ENCODE peak calls at places on chromosomes 16 and 17, in five cellular contexts. Z is omental fat pad; O is CD4-positive, alpha-beta T cell; Y is fibroblast of lung; U is heart left ventricle. W is an unnamed sample.

GRCh38 chr17:48558731-48559608 is 14.1 kb upstream of the HOXB2 start:
- DNase-seq in U (no peak), Z (no peak), O (no peak), Y (no peak), W (no peak)

GRCh38 chr17:49691086-49691676 is 13.3 kb upstream of the SPOP start:
- DNase-seq in U (peak; percentile 62), Y (peak; percentile 88), O (no peak), Z (no peak), W (no peak)

GRCh38 chr17:14432058-14432457 is 131.2 kb downstream of the HS3ST3B1 start:
- DNase-seq in O (no peak), U (no peak), Y (no peak), Z (no peak), W (no peak)

GRCh38 chr17:66281671-66282369 is 20.6 kb upstream of the PRKCA start:
- DNase-seq in Y (peak; percentile 20), Z (no peak), O (no peak), U (no peak), W (no peak)

GRCh38 chr16:75837681-75838080 is 111.4 kb upstream of the CPHXL start:
- DNase-seq in U (no peak), O (no peak), Z (no peak), Y (no peak), W (no peak)

GRCh38 chr16:84088695-84089395 is 27.9 kb downstream of the MBTPS1 start:
- DNase-seq in U (peak; percentile 75), O (peak; percentile 41), Y (no peak), Z (no peak), W (no peak)

GRCh38 chr17:43779145-43780125 is 658 bp upstream of the DUSP3 start:
- DNase-seq in O (no peak), Z (no peak), Y (no peak), U (no peak), W (no peak)

GRCh38 chr16:27228036-27228435 is 24.7 kb downstream of the KDM8 start:
- DNase-seq in O (no peak), U (peak; percentile 7), Y (no peak), Z (no peak), W (no peak)

GRCh38 chr16:81997738-81998137 is 13.5 kb downstream of the SDR42E1 start:
- DNase-seq in Z (no peak), U (no peak), Y (peak; percentile 87), O (no peak), W (no peak)

GRCh38 chr17:80166446-80166845 is 3.4 kb upstream of the CARD14 start:
- DNase-seq in Z (no peak), Y (no peak), O (no peak), U (no peak), W (no peak)

GRCh38 chr16:2035431-2036199 is 8.9 kb downstream of the NHERF2 start:
- DNase-seq in O (no peak), U (peak; percentile 81), Z (no peak), Y (peak; percentile 86), W (no peak)

GRCh38 chr16:3020247-3020603 is at the start of gene TNFRSF12A:
- DNase-seq in O (no peak), U (peak; percentile 85), Z (peak; percentile 44), Y (peak; percentile 72), W (peak; percentile 70)

GRCh38 chr16:87465306-87465705 is 27.5 kb downstream of the ZCCHC14 start:
- DNase-seq in Z (peak; percentile 66), U (peak; percentile 82), Y (peak; percentile 89), O (no peak), W (no peak)

GRCh38 chr16:66888647-66889615 is 8.6 kb downstream of the PDP2 start:
- DNase-seq in Z (no peak), Y (peak; percentile 43), U (no peak), O (no peak), W (no peak)

GRCh38 chr17:56681561-56682266 is 88.2 kb downstream of the NOG start:
- DNase-seq in Z (no peak), O (no peak), Y (peak; percentile 99), U (no peak), W (no peak)

GRCh38 chr17:30928584-30928983 is 6.8 kb downstream of the ADAP2 start:
- DNase-seq in Y (no peak), Z (no peak), U (no peak), O (no peak), W (no peak)

GRCh38 chr16:75402174-75402820 is 31.0 kb downstream of the CFDP1 start:
- DNase-seq in Y (peak; percentile 84), O (no peak), U (no peak), Z (no peak), W (no peak)

GRCh38 chr17:66337268-66337667 is 34.9 kb downstream of the PRKCA start:
- DNase-seq in O (no peak), U (no peak), Z (no peak), Y (no peak), W (no peak)

GRCh38 chr17:616407-616806 is 98.2 kb downstream of the VPS53 start:
- DNase-seq in O (no peak), Z (no peak), Y (no peak), U (no peak), W (no peak)

GRCh38 chr17:10099051-10099571 is 99.3 kb downstream of the GAS7 start:
- DNase-seq in U (no peak), Z (no peak), Y (peak; percentile 41), O (no peak), W (no peak)

GRCh38 chr16:11511801-11512200 is 74.9 kb downstream of the LITAF start:
- DNase-seq in U (no peak), Y (no peak), Z (no peak), O (no peak), W (no peak)

GRCh38 chr17:7330099-7331015 is 1.2 kb upstream of the NEURL4 start:
- DNase-seq in U (peak; percentile 83), Y (peak; percentile 77), O (no peak), Z (no peak), W (peak; percentile 74)

GRCh38 chr16:2969545-2970521 is 685 bp downstream of the PAQR4 start:
- DNase-seq in Y (peak; percentile 41), O (peak; percentile 49), U (peak; percentile 67), Z (no peak), W (peak; percentile 53)

GRCh38 chr16:21100447-21100846 is 50.2 kb downstream of the DNAH3 start:
- DNase-seq in Z (no peak), O (no peak), Y (peak; percentile 90), U (no peak), W (no peak)

GRCh38 chr17:65727243-65727642 is 165.8 kb upstream of the AXIN2 start:
- DNase-seq in U (no peak), O (no peak), Z (no peak), Y (no peak), W (no peak)

GRCh38 chr16:49952386-49952785 is 72.6 kb upstream of the CNEP1R1 start:
- DNase-seq in Y (peak; percentile 26), O (no peak), U (no peak), Z (no peak), W (no peak)

GRCh38 chr16:49947907-49948678 is 76.9 kb upstream of the CNEP1R1 start:
- DNase-seq in Y (no peak), U (no peak), O (no peak), Z (no peak), W (no peak)

GRCh38 chr16:49953090-49953489 is 71.9 kb upstream of the CNEP1R1 start:
- DNase-seq in Y (no peak), Z (no peak), O (no peak), U (no peak), W (no peak)

GRCh38 chr16:49956915-49957314 is 68.1 kb upstream of the CNEP1R1 start:
- DNase-seq in Y (no peak), O (no peak), U (no peak), Z (no peak), W (no peak)

DNA sequence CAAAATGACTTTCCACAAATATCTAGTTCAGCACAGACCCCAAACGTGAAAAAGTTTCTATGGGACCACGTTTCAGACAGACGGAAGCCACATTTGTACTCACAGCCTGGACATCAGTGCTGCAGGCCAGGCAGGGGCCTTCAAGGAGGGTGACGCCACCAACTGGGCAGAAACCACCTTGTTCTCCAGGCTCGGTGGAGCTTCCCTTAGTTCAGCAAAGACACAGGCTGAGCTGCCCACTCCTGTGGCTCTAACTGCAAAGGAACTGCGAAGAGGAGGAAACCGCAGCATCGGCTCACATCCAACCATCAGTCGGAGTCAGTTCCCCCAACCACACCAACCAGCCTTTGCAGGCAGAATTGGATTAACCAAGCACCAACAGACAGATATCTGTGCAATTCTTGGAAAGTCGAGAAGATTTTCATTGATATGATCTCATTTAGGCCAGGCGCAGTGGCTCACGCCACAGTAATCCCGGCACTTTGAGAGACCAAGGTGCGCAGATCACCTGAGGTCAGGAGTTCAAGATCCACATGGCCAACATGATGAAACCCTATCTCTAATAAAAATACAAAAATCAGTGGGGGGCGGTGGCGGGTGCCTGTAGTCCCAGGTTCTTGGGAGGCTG is 73.3 kb upstream of the CNEP1R1 start:
- DNase-seq in Z (no peak), O (no peak), Y (no peak), U (no peak), W (no peak)
- TF ChIP-seq CTCF in Z (no peak), O (no peak), Y (no peak), U (no peak), W (no peak)

GRCh38 chr17:34076743-34077631 is 178.1 kb upstream of the CCL2 start:
- DNase-seq in Z (no peak), O (no peak), U (no peak), Y (no peak), W (no peak)

GRCh38 chr17:34082404-34082803 is 172.7 kb upstream of the CCL2 start:
- DNase-seq in Y (no peak), U (no peak), Z (no peak), O (no peak), W (no peak)

GRCh38 chr17:34081269-34081668 is 173.8 kb upstream of the CCL2 start:
- DNase-seq in U (no peak), O (no peak), Z (no peak), Y (no peak), W (no peak)
- TF ChIP-seq CTCF in U (peak; percentile 41), O (no peak), Z (no peak), Y (peak; percentile 28), W (no peak)

GRCh38 chr16:57706717-57707116 is 12.1 kb downstream of the DRC7 start:
- DNase-seq in Z (no peak), Y (no peak), U (no peak), O (no peak), W (no peak)

GRCh38 chr16:57707331-57707730 is 12.7 kb downstream of the DRC7 start:
- DNase-seq in U (no peak), Z (no peak), O (no peak), Y (no peak), W (no peak)

GRCh38 chr16:57704905-57705852 is 10.6 kb downstream of the DRC7 start:
- DNase-seq in U (no peak), Z (no peak), O (no peak), Y (no peak), W (no peak)

GRCh38 chr16:57709663-57710062 is 15.1 kb downstream of the DRC7 start:
- DNase-seq in O (no peak), U (no peak), Y (no peak), Z (no peak), W (no peak)

GRCh38 chr16:57708168-57708567 is 13.6 kb downstream of the DRC7 start:
- DNase-seq in Z (no peak), U (no peak), O (no peak), Y (no peak), W (no peak)
- TF ChIP-seq CTCF in Z (no peak), U (no peak), O (no peak), Y (no peak), W (no peak)

DNA sequence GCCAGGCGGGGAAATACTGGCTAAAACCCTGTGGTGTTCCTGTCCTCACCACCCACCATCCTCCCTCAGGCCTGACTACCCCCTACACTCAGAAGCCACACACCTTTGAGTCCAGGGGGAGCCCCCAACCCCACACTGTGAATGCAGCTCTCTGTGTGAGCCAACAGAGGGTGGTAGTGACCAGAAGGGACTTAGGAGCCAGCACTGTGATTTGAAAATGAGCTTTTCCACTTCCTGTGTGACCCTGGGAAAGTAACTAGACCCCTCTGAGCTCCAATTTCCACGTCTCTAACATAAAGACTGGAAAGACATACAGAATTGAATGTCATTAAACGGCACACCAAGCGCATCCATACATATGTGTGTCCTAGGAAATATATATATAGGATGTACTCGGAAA is 58.7 kb downstream of the SDK2 start:
- DNase-seq in Y (no peak), Z (no peak), O (no peak), U (no peak), W (no peak)
- TF ChIP-seq CTCF in Y (no peak), Z (no peak), O (no peak), U (no peak), W (no peak)